ENCODE peak calls at places on chromosomes 13 and 19, in ten cellular contexts. Q, A, S, O, F, I, U, Z, M and V are unnamed samples.

GRCh38 chr13:24493356-24493755 is 19.2 kb downstream of the PARP4 start:
- DNase-seq in Q (no peak), A (no peak), S (no peak), O (no peak), F (no peak), I (no peak), U (no peak), Z (no peak), M (no peak), V (no peak)

GRCh38 chr19:46015080-46015960 is 7.5 kb downstream of the PGLYRP1 start:
- DNase-seq in Q (peak; percentile 83), A (peak; percentile 93), S (peak; percentile 73), O (no peak), F (no peak), I (no peak), U (no peak), Z (no peak), M (peak; percentile 93), V (peak; percentile 90)

GRCh38 chr13:33348366-33348765 is 62.8 kb upstream of the STARD13 start:
- DNase-seq in Q (no peak), A (no peak), S (no peak), O (no peak), F (no peak), I (no peak), U (no peak), Z (no peak), M (no peak), V (no peak)

GRCh38 chr19:3721131-3721899 is 13.1 kb downstream of the TJP3 start:
- DNase-seq in Q (peak; percentile 97), A (peak; percentile 100), S (peak; percentile 98), O (no peak), F (peak; percentile 59), I (peak; percentile 82), U (peak; percentile 88), Z (no peak), M (peak; percentile 96), V (peak; percentile 98)

GRCh38 chr19:2503521-2504109 is 27.7 kb downstream of the GADD45B start:
- DNase-seq in Q (no peak), A (no peak), S (no peak), O (no peak), F (no peak), I (no peak), U (no peak), Z (no peak), M (no peak), V (no peak)

GRCh38 chr13:35630551-35631275 is 154.2 kb upstream of the MAB21L1 start:
- DNase-seq in Q (no peak), A (no peak), S (peak; percentile 11), O (no peak), F (peak; percentile 52), I (no peak), U (no peak), Z (no peak), M (no peak), V (no peak)

GRCh38 chr19:54209748-54210494 is 9.3 kb downstream of the RPS9 start:
- DNase-seq in Q (peak; percentile 93), A (no peak), S (peak; percentile 68), O (no peak), F (peak; percentile 98), I (peak; percentile 96), U (peak; percentile 79), Z (peak; percentile 95), M (no peak), V (peak; percentile 97)

GRCh38 chr19:38395381-38396127 is 7.1 kb downstream of the SPRED3 start:
- DNase-seq in Q (no peak), A (no peak), S (no peak), O (no peak), F (no peak), I (no peak), U (no peak), Z (no peak), M (peak; percentile 84), V (no peak)

GRCh38 chr19:30742981-30743380 is 370.8 kb downstream of the ZNF536 start:
- DNase-seq in Q (no peak), A (peak; percentile 26), S (no peak), O (no peak), F (no peak), I (no peak), U (no peak), Z (no peak), M (no peak), V (no peak)

GRCh38 chr19:28218728-28219127 is 994.2 kb downstream of the UQCRFS1 start:
- DNase-seq in Q (no peak), A (no peak), S (no peak), O (no peak), F (no peak), I (no peak), U (no peak), Z (no peak), M (no peak), V (no peak)

GRCh38 chr19:50178320-50178719 is 15.2 kb upstream of the IZUMO2 start:
- DNase-seq in Q (peak; percentile 37), A (no peak), S (no peak), O (no peak), F (no peak), I (no peak), U (no peak), Z (no peak), M (no peak), V (no peak)

GRCh38 chr19:43634877-43635560 is 4.6 kb downstream of the CADM4 start:
- DNase-seq in Q (no peak), A (peak; percentile 68), S (no peak), O (no peak), F (peak; percentile 69), I (no peak), U (no peak), Z (no peak), M (no peak), V (no peak)

GRCh38 chr13:95684463-95684862 is 7.5 kb downstream of the DNAJC3 start:
- DNase-seq in Q (no peak), A (no peak), S (no peak), O (no peak), F (no peak), I (no peak), U (no peak), Z (no peak), M (no peak), V (no peak)

GRCh38 chr19:40592170-40592569 is 9.0 kb upstream of the LTBP4 start:
- DNase-seq in Q (no peak), A (no peak), S (no peak), O (no peak), F (peak; percentile 36), I (no peak), U (no peak), Z (no peak), M (no peak), V (no peak)

GRCh38 chr13:44158055-44158655 is 215.5 kb upstream of the SERP2 start:
- DNase-seq in Q (no peak), A (no peak), S (no peak), O (no peak), F (no peak), I (no peak), U (no peak), Z (no peak), M (no peak), V (no peak)

GRCh38 chr13:44153536-44153935 is 220.1 kb upstream of the SERP2 start:
- DNase-seq in Q (no peak), A (no peak), S (no peak), O (no peak), F (no peak), I (no peak), U (no peak), Z (no peak), M (no peak), V (no peak)

GRCh38 chr13:44157614-44158013 is 216.0 kb upstream of the SERP2 start:
- DNase-seq in Q (no peak), A (no peak), S (no peak), O (no peak), F (no peak), I (no peak), U (no peak), Z (no peak), M (no peak), V (no peak)

GRCh38 chr13:44156294-44156658 is 217.3 kb upstream of the SERP2 start:
- DNase-seq in Q (no peak), A (no peak), S (no peak), O (no peak), F (no peak), I (no peak), U (no peak), Z (peak; percentile 89), M (no peak), V (no peak)

GRCh38 chr13:44155422-44156293 is 218.0 kb upstream of the SERP2 start:
- DNase-seq in Q (peak; percentile 73), A (no peak), S (peak; percentile 27), O (no peak), F (no peak), I (peak; percentile 93), U (no peak), Z (peak; percentile 89), M (no peak), V (peak; percentile 70)
- TF ChIP-seq EP300 in Q (no peak), A (no peak), S (no peak), O (no peak), F (no peak), I (no peak), U (no peak), Z (no peak), M (no peak), V (no peak)

DNA sequence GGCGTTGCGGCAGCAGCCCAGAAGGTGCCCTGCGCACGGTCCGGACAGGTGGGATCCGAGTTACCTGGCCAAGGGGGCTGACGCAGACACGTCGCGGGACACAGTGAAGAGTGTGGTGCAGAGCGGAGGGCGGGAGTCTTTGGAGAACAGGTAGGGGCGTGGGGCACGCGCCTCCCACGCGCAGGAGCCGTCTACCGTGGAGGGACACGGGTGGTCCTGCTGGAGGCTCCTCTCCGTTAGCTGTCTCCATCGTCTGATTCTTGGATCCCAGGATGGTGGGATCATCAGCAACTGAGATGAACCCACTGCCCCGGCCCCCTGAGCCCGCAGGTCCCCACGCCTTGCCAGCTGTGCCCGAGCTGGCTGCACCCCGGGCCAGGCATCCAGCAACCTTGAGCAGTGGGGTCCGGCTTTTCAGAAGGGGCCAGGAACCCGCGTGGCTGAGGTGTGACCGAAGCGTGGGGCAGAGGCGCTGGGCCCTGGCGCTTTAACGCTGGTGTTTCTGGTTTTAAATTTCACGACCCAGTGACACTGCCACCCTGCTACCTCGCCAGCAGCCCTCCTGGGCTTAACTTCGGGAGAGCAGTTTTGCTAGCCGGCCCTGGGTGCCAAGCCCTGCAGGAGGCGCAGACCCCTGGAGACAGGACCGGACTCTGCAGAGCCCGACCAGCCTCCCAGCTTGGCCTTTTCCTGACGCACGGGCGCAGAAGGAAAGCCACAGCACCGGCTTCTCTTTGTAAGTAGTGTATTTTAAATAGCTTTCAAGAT is 7.3 kb downstream of the FGF22 start:
- DNase-seq in Q (no peak), A (no peak), S (peak; percentile 7), O (no peak), F (no peak), I (no peak), U (no peak), Z (no peak), M (peak; percentile 81), V (no peak)
- TF ChIP-seq POLR2AphosphoS5 in Q (no peak), A (no peak), S (no peak), O (no peak), F (no peak), I (no peak), U (no peak), Z (no peak), M (no peak), V (no peak)

GRCh38 chr19:44974809-44975347 is 19.7 kb downstream of the CLPTM1 start:
- DNase-seq in Q (no peak), A (no peak), S (no peak), O (no peak), F (no peak), I (no peak), U (no peak), Z (no peak), M (no peak), V (no peak)
- H3K27ac ChIP-seq in Q (no peak overlapping the region), A (no peak overlapping the region), S (no peak overlapping the region), O (no peak overlapping the region), F (peak overlapping the region; percentile 44), I (no peak overlapping the region), U (no peak overlapping the region), Z (no peak overlapping the region), M (no peak overlapping the region), V (no peak overlapping the region)

GRCh38 chr19:36837525-36837901 is 674 bp downstream of the ZNF790 start:
- DNase-seq in Q (no peak), A (no peak), S (no peak), O (no peak), F (peak; percentile 31), I (no peak), U (no peak), Z (no peak), M (no peak), V (no peak)
- TF ChIP-seq EP300 in Q (no peak), A (no peak), S (no peak), O (no peak), F (no peak), I (no peak), U (no peak), Z (no peak), M (no peak), V (no peak)